ENCODE peak calls at places on chromosomes 13 and 19, in eight cellular contexts. One of them, this sample, is unnamed.

GRCh38 chr19:48341006-48341405 is 15.7 kb downstream of the EMP3 start:
- DNase-seq in A549: no peak
- DNase-seq in fibroblast of pulmonary artery: peak; percentile 51
- DNase-seq in heart left ventricle: no peak
- DNase-seq in activated B cell treated with CpG ODN at 0.5 μM for 24 hours: no peak
- DNase-seq in mucosa of descending colon: no peak
- DNase-seq in BE2C: no peak
- DNase-seq in glutamatergic neuron: no peak
- DNase-seq in this sample: no peak

GRCh38 chr19:38425810-38426466 is at the start of gene RASGRP4:
- DNase-seq in A549: no peak
- DNase-seq in activated B cell treated with CpG ODN at 0.5 μM for 24 hours: peak; percentile 66
- DNase-seq in BE2C: no peak
- DNase-seq in mucosa of descending colon: no peak
- DNase-seq in heart left ventricle: no peak
- DNase-seq in fibroblast of pulmonary artery: no peak
- DNase-seq in glutamatergic neuron: peak; percentile 49
- DNase-seq in this sample: no peak

GRCh38 chr13:76293346-76293745 is 592.9 kb downstream of the KCTD12 start:
- DNase-seq in A549: peak; percentile 31
- DNase-seq in heart left ventricle: no peak
- DNase-seq in activated B cell treated with CpG ODN at 0.5 μM for 24 hours: no peak
- DNase-seq in fibroblast of pulmonary artery: peak; percentile 85
- DNase-seq in glutamatergic neuron: no peak
- DNase-seq in BE2C: no peak
- DNase-seq in mucosa of descending colon: no peak
- DNase-seq in this sample: no peak

GRCh38 chr13:79245937-79246574 is 160.0 kb downstream of the RBM26 start:
- DNase-seq in mucosa of descending colon: no peak
- DNase-seq in fibroblast of pulmonary artery: no peak
- DNase-seq in A549: no peak
- DNase-seq in BE2C: no peak
- DNase-seq in heart left ventricle: no peak
- DNase-seq in activated B cell treated with CpG ODN at 0.5 μM for 24 hours: no peak
- DNase-seq in glutamatergic neuron: no peak
- DNase-seq in this sample: no peak

GRCh38 chr13:97976551-97977375 is 23.3 kb downstream of the IPO5 start:
- DNase-seq in mucosa of descending colon: peak; percentile 17
- DNase-seq in BE2C: peak; percentile 54
- DNase-seq in A549: peak; percentile 2
- DNase-seq in heart left ventricle: peak; percentile 30
- DNase-seq in activated B cell treated with CpG ODN at 0.5 μM for 24 hours: no peak
- DNase-seq in glutamatergic neuron: peak; percentile 56
- DNase-seq in fibroblast of pulmonary artery: no peak
- DNase-seq in this sample: no peak

GRCh38 chr19:15367439-15367838 is 12.1 kb downstream of the AKAP8 start:
- DNase-seq in fibroblast of pulmonary artery: no peak
- DNase-seq in BE2C: no peak
- DNase-seq in activated B cell treated with CpG ODN at 0.5 μM for 24 hours: no peak
- DNase-seq in mucosa of descending colon: no peak
- DNase-seq in A549: no peak
- DNase-seq in glutamatergic neuron: no peak
- DNase-seq in heart left ventricle: no peak
- DNase-seq in this sample: no peak

GRCh38 chr13:41579168-41579567 is 121.8 kb downstream of the RGCC start:
- DNase-seq in activated B cell treated with CpG ODN at 0.5 μM for 24 hours: no peak
- DNase-seq in mucosa of descending colon: no peak
- DNase-seq in glutamatergic neuron: no peak
- DNase-seq in BE2C: no peak
- DNase-seq in heart left ventricle: no peak
- DNase-seq in fibroblast of pulmonary artery: no peak
- DNase-seq in A549: no peak
- DNase-seq in this sample: no peak

GRCh38 chr19:29887498-29887897 is 54.5 kb upstream of the URI1 start:
- DNase-seq in fibroblast of pulmonary artery: peak; percentile 18
- DNase-seq in activated B cell treated with CpG ODN at 0.5 μM for 24 hours: no peak
- DNase-seq in glutamatergic neuron: no peak
- DNase-seq in heart left ventricle: no peak
- DNase-seq in A549: no peak
- DNase-seq in mucosa of descending colon: no peak
- DNase-seq in BE2C: no peak
- DNase-seq in this sample: no peak

GRCh38 chr13:104143760-104144406 is 1077.7 kb upstream of the SLC10A2 start:
- DNase-seq in A549: no peak
- DNase-seq in mucosa of descending colon: no peak
- DNase-seq in heart left ventricle: no peak
- DNase-seq in BE2C: no peak
- DNase-seq in fibroblast of pulmonary artery: no peak
- DNase-seq in activated B cell treated with CpG ODN at 0.5 μM for 24 hours: no peak
- DNase-seq in glutamatergic neuron: no peak
- DNase-seq in this sample: no peak

GRCh38 chr13:58097831-58098230 is 466.3 kb downstream of the PCDH17 start:
- DNase-seq in heart left ventricle: no peak
- DNase-seq in BE2C: no peak
- DNase-seq in activated B cell treated with CpG ODN at 0.5 μM for 24 hours: no peak
- DNase-seq in A549: no peak
- DNase-seq in glutamatergic neuron: no peak
- DNase-seq in fibroblast of pulmonary artery: peak; percentile 3
- DNase-seq in mucosa of descending colon: no peak
- DNase-seq in this sample: no peak

GRCh38 chr13:99726261-99726894 is 225.1 kb downstream of the TM9SF2 start:
- DNase-seq in activated B cell treated with CpG ODN at 0.5 μM for 24 hours: no peak
- DNase-seq in fibroblast of pulmonary artery: no peak
- DNase-seq in heart left ventricle: no peak
- DNase-seq in mucosa of descending colon: no peak
- DNase-seq in glutamatergic neuron: no peak
- DNase-seq in BE2C: no peak
- DNase-seq in A549: no peak
- DNase-seq in this sample: no peak

GRCh38 chr13:22014469-22014868 is 343.6 kb downstream of the FGF9 start:
- DNase-seq in fibroblast of pulmonary artery: no peak
- DNase-seq in glutamatergic neuron: no peak
- DNase-seq in activated B cell treated with CpG ODN at 0.5 μM for 24 hours: no peak
- DNase-seq in BE2C: no peak
- DNase-seq in A549: peak; percentile 5
- DNase-seq in heart left ventricle: no peak
- DNase-seq in mucosa of descending colon: no peak
- DNase-seq in this sample: no peak

GRCh38 chr19:2255982-2256685 is at the start of gene JSRP1:
- DNase-seq in A549: no peak
- DNase-seq in BE2C: peak; percentile 29
- DNase-seq in activated B cell treated with CpG ODN at 0.5 μM for 24 hours: no peak
- DNase-seq in mucosa of descending colon: no peak
- DNase-seq in glutamatergic neuron: peak; percentile 18
- DNase-seq in fibroblast of pulmonary artery: no peak
- DNase-seq in heart left ventricle: no peak
- DNase-seq in this sample: no peak

GRCh38 chr19:12611361-12611699 is 610 bp downstream of the ZNF791 start:
- DNase-seq in A549: peak; percentile 75
- DNase-seq in BE2C: peak; percentile 65
- DNase-seq in heart left ventricle: peak; percentile 80
- DNase-seq in fibroblast of pulmonary artery: peak; percentile 76
- DNase-seq in mucosa of descending colon: peak; percentile 81
- DNase-seq in activated B cell treated with CpG ODN at 0.5 μM for 24 hours: no peak
- DNase-seq in glutamatergic neuron: peak; percentile 69
- DNase-seq in this sample: peak; percentile 39

GRCh38 chr19:49415102-49415809 is 8.0 kb downstream of the PTH2 start:
- DNase-seq in activated B cell treated with CpG ODN at 0.5 μM for 24 hours: no peak
- DNase-seq in fibroblast of pulmonary artery: peak; percentile 31
- DNase-seq in heart left ventricle: no peak
- DNase-seq in BE2C: peak; percentile 64
- DNase-seq in mucosa of descending colon: no peak
- DNase-seq in glutamatergic neuron: no peak
- DNase-seq in A549: no peak
- DNase-seq in this sample: no peak

GRCh38 chr13:76912476-76912875 is 26.3 kb upstream of the KCTD12 start:
- DNase-seq in activated B cell treated with CpG ODN at 0.5 μM for 24 hours: no peak
- DNase-seq in glutamatergic neuron: no peak
- DNase-seq in BE2C: no peak
- DNase-seq in A549: no peak
- DNase-seq in fibroblast of pulmonary artery: no peak
- DNase-seq in heart left ventricle: no peak
- DNase-seq in mucosa of descending colon: no peak
- DNase-seq in this sample: no peak

GRCh38 chr13:66576381-66576780 is 653.8 kb downstream of the PCDH9 start:
- DNase-seq in A549: no peak
- DNase-seq in glutamatergic neuron: no peak
- DNase-seq in activated B cell treated with CpG ODN at 0.5 μM for 24 hours: no peak
- DNase-seq in heart left ventricle: no peak
- DNase-seq in fibroblast of pulmonary artery: no peak
- DNase-seq in mucosa of descending colon: no peak
- DNase-seq in BE2C: no peak
- DNase-seq in this sample: no peak

GRCh38 chr19:20423381-20424207 is 142.0 kb downstream of the ZNF737 start:
- DNase-seq in activated B cell treated with CpG ODN at 0.5 μM for 24 hours: peak; percentile 24
- DNase-seq in A549: no peak
- DNase-seq in mucosa of descending colon: peak; percentile 10
- DNase-seq in heart left ventricle: peak; percentile 47
- DNase-seq in glutamatergic neuron: peak; percentile 60
- DNase-seq in fibroblast of pulmonary artery: peak; percentile 69
- DNase-seq in BE2C: no peak
- DNase-seq in this sample: peak; percentile 3

GRCh38 chr13:98349731-98350305 is 172.7 kb upstream of the RNF113B start:
- DNase-seq in fibroblast of pulmonary artery: no peak
- DNase-seq in glutamatergic neuron: peak; percentile 59
- DNase-seq in activated B cell treated with CpG ODN at 0.5 μM for 24 hours: no peak
- DNase-seq in BE2C: peak; percentile 66
- DNase-seq in mucosa of descending colon: no peak
- DNase-seq in heart left ventricle: no peak
- DNase-seq in A549: peak; percentile 7
- DNase-seq in this sample: no peak

GRCh38 chr13:39284801-39285388 is 246.6 kb downstream of the NHLRC3 start:
- DNase-seq in activated B cell treated with CpG ODN at 0.5 μM for 24 hours: no peak
- DNase-seq in heart left ventricle: peak; percentile 40
- DNase-seq in BE2C: no peak
- DNase-seq in fibroblast of pulmonary artery: peak; percentile 17
- DNase-seq in glutamatergic neuron: no peak
- DNase-seq in mucosa of descending colon: no peak
- DNase-seq in A549: no peak
- DNase-seq in this sample: no peak
- TF ChIP-seq CTCF in activated B cell treated with CpG ODN at 0.5 μM for 24 hours: no peak
- TF ChIP-seq CTCF in heart left ventricle: peak; percentile 7
- TF ChIP-seq CTCF in BE2C: no peak
- TF ChIP-seq CTCF in fibroblast of pulmonary artery: peak; percentile 19
- TF ChIP-seq CTCF in glutamatergic neuron: no peak
- TF ChIP-seq CTCF in mucosa of descending colon: no peak
- TF ChIP-seq CTCF in A549: no peak
- TF ChIP-seq CTCF in this sample: no peak

GRCh38 chr13:84873951-84874350 is 925.3 kb downstream of the SLITRK6 start:
- DNase-seq in glutamatergic neuron: no peak
- DNase-seq in heart left ventricle: no peak
- DNase-seq in activated B cell treated with CpG ODN at 0.5 μM for 24 hours: no peak
- DNase-seq in A549: no peak
- DNase-seq in mucosa of descending colon: no peak
- DNase-seq in BE2C: no peak
- DNase-seq in fibroblast of pulmonary artery: no peak
- DNase-seq in this sample: no peak

GRCh38 chr13:84867246-84867645 is 932.0 kb downstream of the SLITRK6 start:
- DNase-seq in heart left ventricle: no peak
- DNase-seq in activated B cell treated with CpG ODN at 0.5 μM for 24 hours: no peak
- DNase-seq in mucosa of descending colon: no peak
- DNase-seq in glutamatergic neuron: no peak
- DNase-seq in fibroblast of pulmonary artery: no peak
- DNase-seq in BE2C: no peak
- DNase-seq in A549: peak; percentile 6
- DNase-seq in this sample: no peak

GRCh38 chr13:84864341-84864740 is 934.9 kb downstream of the SLITRK6 start:
- DNase-seq in mucosa of descending colon: no peak
- DNase-seq in glutamatergic neuron: no peak
- DNase-seq in fibroblast of pulmonary artery: no peak
- DNase-seq in A549: no peak
- DNase-seq in activated B cell treated with CpG ODN at 0.5 μM for 24 hours: no peak
- DNase-seq in BE2C: no peak
- DNase-seq in heart left ventricle: no peak
- DNase-seq in this sample: no peak

GRCh38 chr13:84870190-84870589 is 929.0 kb downstream of the SLITRK6 start:
- DNase-seq in mucosa of descending colon: no peak
- DNase-seq in glutamatergic neuron: no peak
- DNase-seq in A549: peak; percentile 7
- DNase-seq in BE2C: peak; percentile 37
- DNase-seq in fibroblast of pulmonary artery: no peak
- DNase-seq in heart left ventricle: no peak
- DNase-seq in activated B cell treated with CpG ODN at 0.5 μM for 24 hours: no peak
- DNase-seq in this sample: no peak
- TF ChIP-seq CTCF in mucosa of descending colon: no peak
- TF ChIP-seq CTCF in glutamatergic neuron: no peak
- TF ChIP-seq CTCF in A549: no peak
- TF ChIP-seq CTCF in BE2C: peak; percentile 78
- TF ChIP-seq CTCF in fibroblast of pulmonary artery: peak; percentile 7
- TF ChIP-seq CTCF in heart left ventricle: no peak
- TF ChIP-seq CTCF in activated B cell treated with CpG ODN at 0.5 μM for 24 hours: no peak
- TF ChIP-seq CTCF in this sample: peak; percentile 36

DNA sequence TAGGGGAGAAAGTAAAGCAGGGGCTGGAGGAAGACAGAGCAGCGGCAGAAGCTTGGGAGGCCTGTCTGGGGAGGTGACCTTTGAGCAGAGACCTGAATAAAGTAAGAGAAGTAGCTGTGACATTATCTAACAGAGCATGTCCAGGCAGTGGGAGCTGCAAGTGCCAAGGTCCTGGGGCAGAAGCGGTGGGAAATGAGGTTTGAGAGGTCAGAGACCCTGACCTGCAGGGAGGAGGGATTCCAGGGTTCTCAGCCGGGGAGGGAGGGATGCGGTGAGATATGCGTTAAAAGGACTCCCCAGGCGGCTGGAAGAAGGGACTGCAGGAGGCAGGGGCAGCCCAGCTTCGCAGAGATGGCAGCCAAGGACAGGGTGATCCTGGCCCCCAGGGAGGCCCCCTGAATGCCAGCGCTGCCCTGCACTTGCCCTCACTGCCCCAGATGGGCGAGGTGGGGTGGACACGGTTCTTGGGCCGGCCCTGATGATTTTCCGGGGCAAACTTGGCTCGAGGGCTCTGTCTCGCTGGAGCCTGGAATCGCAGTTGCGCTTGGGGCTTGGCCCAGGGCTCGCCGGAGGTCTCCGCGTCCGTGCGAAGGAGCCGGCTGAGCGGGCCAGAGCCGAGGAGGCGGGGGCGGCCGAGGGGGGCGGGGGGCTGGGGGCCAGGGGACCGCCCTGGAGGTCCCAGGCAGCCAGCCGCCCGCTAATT is 3.2 kb downstream of the CRLF1 start:
- DNase-seq in glutamatergic neuron: peak; percentile 45
- DNase-seq in heart left ventricle: no peak
- DNase-seq in BE2C: peak; percentile 48
- DNase-seq in A549: peak; percentile 38
- DNase-seq in activated B cell treated with CpG ODN at 0.5 μM for 24 hours: no peak
- DNase-seq in fibroblast of pulmonary artery: peak; percentile 25
- DNase-seq in mucosa of descending colon: peak; percentile 7
- DNase-seq in this sample: no peak
- TF ChIP-seq CTCF in glutamatergic neuron: peak; percentile 31
- TF ChIP-seq CTCF in heart left ventricle: no peak
- TF ChIP-seq CTCF in BE2C: peak; percentile 48
- TF ChIP-seq CTCF in A549: peak; percentile 10
- TF ChIP-seq CTCF in activated B cell treated with CpG ODN at 0.5 μM for 24 hours: no peak
- TF ChIP-seq CTCF in fibroblast of pulmonary artery: peak; percentile 33
- TF ChIP-seq CTCF in mucosa of descending colon: no peak
- TF ChIP-seq CTCF in this sample: peak; percentile 43

DNA sequence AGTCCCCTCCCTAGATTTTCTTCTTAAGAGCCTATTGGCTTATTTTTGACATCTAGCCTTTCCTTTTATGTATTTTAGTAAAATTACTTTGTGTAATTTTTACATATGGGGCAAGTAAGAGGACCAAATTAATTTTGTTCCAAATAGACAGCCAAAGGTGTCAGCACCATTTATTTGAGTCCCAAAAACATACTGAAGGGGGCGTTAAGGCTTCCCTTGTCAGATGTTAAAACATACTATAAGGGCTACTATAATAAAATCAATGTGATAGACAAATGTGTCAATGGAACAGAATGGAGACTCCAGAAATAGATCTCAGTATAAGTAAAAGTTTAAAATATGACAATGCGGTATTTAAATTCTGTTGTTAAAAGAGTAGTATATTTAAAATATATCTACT is 133.6 kb downstream of the MTUS2 start:
- DNase-seq in A549: no peak
- DNase-seq in glutamatergic neuron: no peak
- DNase-seq in activated B cell treated with CpG ODN at 0.5 μM for 24 hours: no peak
- DNase-seq in BE2C: no peak
- DNase-seq in heart left ventricle: no peak
- DNase-seq in fibroblast of pulmonary artery: no peak
- DNase-seq in mucosa of descending colon: no peak
- DNase-seq in this sample: no peak
- TF ChIP-seq CTCF in A549: no peak
- TF ChIP-seq CTCF in glutamatergic neuron: peak; percentile 30
- TF ChIP-seq CTCF in activated B cell treated with CpG ODN at 0.5 μM for 24 hours: no peak
- TF ChIP-seq CTCF in BE2C: peak; percentile 15
- TF ChIP-seq CTCF in heart left ventricle: no peak
- TF ChIP-seq CTCF in fibroblast of pulmonary artery: no peak
- TF ChIP-seq CTCF in mucosa of descending colon: no peak
- TF ChIP-seq CTCF in this sample: peak; percentile 36